ENCODE peak calls at places on chromosomes 7 and 10, in seven cellular contexts. D is gastrocnemius medialis, E is AG09309, X is fibroblast of mammary gland, N is pancreas, B is GM12865, G is RWPE2. V is an unnamed sample.

GRCh38 chr10:45063605-45064231 is 63.0 kb downstream of the ZNF22 start:
- DNase-seq in D (no peak), E (no peak), X (peak; percentile 24), N (no peak), B (no peak), G (no peak), V (no peak)

GRCh38 chr10:810351-810846 is 120.9 kb upstream of the DIP2C start:
- DNase-seq in D (no peak), E (no peak), X (peak; percentile 38), N (no peak), B (no peak), G (no peak), V (no peak)

GRCh38 chr7:35253680-35254495 is at the start of gene TBX20:
- DNase-seq in D (no peak), E (no peak), X (peak; percentile 23), N (peak; percentile 26), B (peak; percentile 32), G (no peak), V (peak; percentile 7)

GRCh38 chr10:91197044-91197651 is 23.3 kb upstream of the PCGF5 start:
- DNase-seq in D (peak; percentile 42), E (no peak), X (peak; percentile 40), N (no peak), B (no peak), G (no peak), V (no peak)

GRCh38 chr7:24572421-24573007 is 738 bp upstream of the PALS2 start:
- DNase-seq in D (peak; percentile 36), E (no peak), X (peak; percentile 46), N (peak; percentile 46), B (peak; percentile 26), G (peak; percentile 79), V (peak; percentile 39)

GRCh38 chr10:52488606-52489485 is 174.8 kb downstream of the DKK1 start:
- DNase-seq in D (no peak), E (no peak), X (peak; percentile 60), N (no peak), B (peak; percentile 17), G (no peak), V (no peak)

GRCh38 chr10:125629758-125630376 is 53.1 kb downstream of the TEX36 start:
- DNase-seq in D (no peak), E (no peak), X (peak; percentile 42), N (peak; percentile 28), B (peak; percentile 46), G (no peak), V (peak; percentile 4)

GRCh38 chr10:114266521-114266920 is 27.5 kb downstream of the VWA2 start:
- DNase-seq in D (peak; percentile 50), E (no peak), X (peak; percentile 52), N (peak; percentile 77), B (no peak), G (no peak), V (no peak)

GRCh38 chr7:129169705-129170319 is 18.6 kb upstream of the SMO start:
- DNase-seq in D (no peak), E (no peak), X (no peak), N (no peak), B (peak; percentile 84), G (no peak), V (no peak)

GRCh38 chr7:128136215-128136597 is 104.9 kb upstream of the LEP start:
- DNase-seq in D (no peak), E (no peak), X (no peak), N (no peak), B (no peak), G (no peak), V (no peak)

GRCh38 chr7:75961194-75961593 is 33.2 kb downstream of the TMEM120A start:
- DNase-seq in D (no peak), E (no peak), X (no peak), N (no peak), B (no peak), G (no peak), V (no peak)
- H3K4me3 ChIP-seq in D (no peak overlapping the region), E (no peak overlapping the region), X (no peak overlapping the region), N (no peak overlapping the region), B (no peak overlapping the region), G (no peak overlapping the region), V (no peak overlapping the region)

DNA sequence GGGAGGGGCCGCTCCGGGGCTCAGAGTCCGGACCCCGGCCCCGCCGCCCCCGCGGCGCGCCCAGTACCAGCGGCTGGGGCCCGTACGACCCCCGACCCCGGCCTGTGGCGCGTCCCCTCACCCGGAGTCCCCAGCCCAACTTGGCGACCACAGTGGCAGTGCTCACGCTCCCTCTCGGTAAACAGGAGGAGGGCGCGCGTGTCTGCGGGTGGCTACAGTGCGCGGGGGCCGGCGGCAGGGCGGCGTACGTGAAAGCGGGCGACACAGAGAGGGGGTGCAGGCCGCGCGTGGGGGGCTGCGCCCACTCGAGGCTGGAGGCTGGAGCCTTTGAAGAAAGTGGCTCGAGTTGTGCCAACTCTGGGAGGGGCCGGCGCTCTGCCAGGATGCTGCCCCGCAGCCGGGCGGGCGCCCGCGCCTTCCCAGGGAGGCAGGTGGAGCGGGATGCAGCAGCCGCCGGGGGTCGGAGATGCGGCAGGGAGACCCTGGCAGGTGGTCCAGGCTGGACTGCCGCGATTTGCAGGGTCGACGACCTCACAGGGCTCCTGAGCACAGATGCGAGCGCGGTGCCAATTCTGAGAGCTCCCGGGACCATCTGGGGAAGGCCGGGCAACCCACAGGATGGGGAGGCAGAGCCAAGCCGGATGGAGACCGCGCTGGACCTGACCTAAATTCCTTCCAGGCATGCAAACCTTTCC is 655 bp downstream of the PTPRE start:
- DNase-seq in D (no peak), E (peak; percentile 55), X (peak; percentile 71), N (no peak), B (no peak), G (no peak), V (no peak)
- H3K4me3 ChIP-seq in D (peak overlapping the region; percentile 72), E (peak overlapping the region; percentile 47), X (peak overlapping the region; percentile 41), N (peak overlapping the region; percentile 31), B (no peak overlapping the region), G (peak overlapping the region; percentile 70), V (peak overlapping the region; percentile 62)

DNA sequence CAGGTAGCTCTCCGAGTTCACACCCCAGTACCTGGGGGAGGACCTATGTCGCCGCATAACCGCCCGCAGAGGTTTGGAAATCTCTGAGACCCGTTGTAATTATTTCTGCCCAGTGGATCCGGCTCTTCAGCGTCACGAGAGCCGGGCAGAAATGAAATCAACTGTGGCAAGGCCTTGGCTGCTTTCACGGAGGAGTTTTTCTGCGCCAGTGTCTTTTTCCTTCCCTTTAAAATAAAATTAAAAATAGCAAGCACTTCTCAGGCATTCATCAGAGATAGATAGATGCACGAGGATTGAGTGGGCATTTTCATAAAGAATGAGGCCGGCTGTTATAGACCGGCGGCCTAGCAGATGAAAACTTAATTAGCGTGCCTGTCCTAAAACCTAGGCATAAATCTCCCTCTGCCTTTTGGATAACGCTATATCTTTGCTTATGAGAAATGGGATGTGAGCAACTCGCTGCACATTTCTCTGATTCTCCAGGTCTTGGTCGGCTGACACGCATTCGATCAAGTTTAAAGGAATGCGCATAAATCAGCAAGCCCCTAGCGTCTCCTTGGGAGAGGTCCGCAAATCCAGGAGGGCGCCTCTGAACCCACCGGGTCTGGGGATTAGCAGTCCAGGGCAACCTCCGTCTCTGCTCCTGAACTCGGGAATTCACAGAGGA is 6.4 kb downstream of the HOXA13 start:
- DNase-seq in D (no peak), E (no peak), X (no peak), N (peak; percentile 13), B (no peak), G (no peak), V (no peak)
- H3K4me3 ChIP-seq in D (peak overlapping the region; percentile 52), E (peak overlapping the region; percentile 65), X (no peak overlapping the region), N (peak overlapping the region; percentile 5), B (no peak overlapping the region), G (peak overlapping the region; percentile 89), V (no peak overlapping the region)

DNA sequence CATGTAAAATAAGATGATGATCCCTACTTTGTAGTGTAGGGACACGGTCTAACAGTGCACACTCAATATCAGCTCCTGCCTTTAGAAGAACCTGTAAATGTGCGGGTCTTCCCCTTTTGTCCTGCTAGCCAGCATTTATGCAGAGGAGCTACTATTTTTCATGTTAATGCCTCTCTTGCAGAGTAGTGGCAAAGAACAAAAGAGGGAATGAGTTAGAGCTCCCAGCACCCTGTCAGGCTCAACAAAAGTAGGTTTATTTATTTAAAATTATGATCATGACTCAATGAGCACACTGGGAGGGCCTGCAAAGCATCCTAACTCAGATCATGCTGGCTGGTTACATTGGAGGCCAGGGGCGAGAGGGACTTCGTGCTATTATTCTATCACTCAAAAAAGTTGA is 414.5 kb upstream of the COBL start:
- DNase-seq in D (no peak), E (no peak), X (no peak), N (no peak), B (no peak), G (no peak), V (no peak)
- H3K4me3 ChIP-seq in D (no peak overlapping the region), E (no peak overlapping the region), X (no peak overlapping the region), N (no peak overlapping the region), B (no peak overlapping the region), G (no peak overlapping the region), V (no peak overlapping the region)

DNA sequence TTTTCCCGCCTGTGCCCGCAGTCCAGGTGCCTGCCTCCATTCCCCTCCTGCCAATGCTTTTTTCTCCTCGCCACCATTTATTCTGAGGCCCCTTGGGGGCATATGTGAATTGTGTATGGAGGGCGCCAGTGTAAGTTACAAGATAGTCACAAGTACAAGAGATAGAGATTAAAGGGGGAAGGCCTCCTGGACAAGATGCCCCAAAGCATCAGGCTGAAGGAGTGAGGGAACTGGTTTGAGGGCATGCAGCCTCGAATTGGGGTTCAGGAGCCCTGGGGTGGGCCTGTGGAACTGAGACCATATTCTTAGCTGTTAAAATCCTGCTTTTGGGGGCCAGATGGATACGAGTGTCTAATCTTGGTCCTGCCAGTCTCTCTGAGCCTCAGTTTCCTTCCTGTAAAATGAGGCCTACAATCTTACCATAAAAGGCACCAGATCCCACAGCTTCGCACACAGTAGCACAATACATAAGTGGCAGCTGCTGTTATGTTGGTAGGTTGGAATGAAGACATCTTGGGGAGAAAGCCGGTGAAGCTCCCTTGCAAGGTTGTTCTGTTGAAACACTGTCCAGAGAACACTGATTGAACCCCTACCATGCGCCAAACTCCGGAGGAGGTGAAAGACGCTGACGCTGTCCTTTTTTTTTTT is 545 bp upstream of the COMTD1 start:
- DNase-seq in D (no peak), E (no peak), X (no peak), N (no peak), B (no peak), G (no peak), V (no peak)
- H3K4me3 ChIP-seq in D (no peak overlapping the region), E (no peak overlapping the region), X (no peak overlapping the region), N (no peak overlapping the region), B (no peak overlapping the region), G (peak overlapping the region; percentile 40), V (no peak overlapping the region)

GRCh38 chr7:100475549-100475948 is 3.5 kb downstream of the TSC22D4 start:
- DNase-seq in D (no peak), E (no peak), X (no peak), N (no peak), B (peak; percentile 39), G (no peak), V (no peak)

GRCh38 chr7:100477871-100478248 is 1.2 kb downstream of the TSC22D4 start:
- DNase-seq in D (no peak), E (no peak), X (no peak), N (no peak), B (no peak), G (no peak), V (no peak)

GRCh38 chr7:100476108-100476780 is 2.8 kb downstream of the TSC22D4 start:
- DNase-seq in D (no peak), E (no peak), X (no peak), N (no peak), B (no peak), G (no peak), V (no peak)

GRCh38 chr7:100478966-100479660 is at the start of gene TSC22D4:
- DNase-seq in D (peak; percentile 95), E (peak; percentile 84), X (peak; percentile 92), N (peak; percentile 96), B (peak; percentile 96), G (peak; percentile 91), V (peak; percentile 65)

GRCh38 chr7:100476903-100477870 is 1.8 kb downstream of the TSC22D4 start:
- DNase-seq in D (no peak), E (no peak), X (no peak), N (no peak), B (peak; percentile 35), G (no peak), V (no peak)
- H3K4me3 ChIP-seq in D (peak overlapping the region; percentile 97), E (peak overlapping the region; percentile 90), X (peak overlapping the region; percentile 92), N (peak overlapping the region; percentile 14), B (peak overlapping the region; percentile 64), G (peak overlapping the region; percentile 84), V (peak overlapping the region; percentile 81)